ENCODE peak calls at places on chromosomes 3 and 15, in nine cellular contexts. U is fibroblast of lung; S is fibroblast of the aortic adventitia; E is AG04450; T is stimulated activated CD8-positive, alpha-beta memory T cell treated with anti-CD3 and anti-CD28 coated beads, Interleukin-15, amount 100 ng/mL, for 24 hours; Z is natural killer cell treated with Interleukin-12 subunit alpha and Interleukin-12 subunit beta and Interleukin-15 and Interleukin-18, amount 100 ng/mL, for 72 hours; Y is ELR; H is astrocyte; D is GM04504. V is an unnamed sample.

GRCh38 chr15:79418693-79419279 is 13.3 kb upstream of the MINAR1 start:
- DNase-seq in Z (no peak), S (no peak), U (no peak), D (no peak), H (no peak), Y (no peak), T (no peak), E (no peak), V (no peak)

GRCh38 chr15:84826369-84826823 is 9.2 kb downstream of the ALPK3 start:
- DNase-seq in D (no peak), H (no peak), U (no peak), E (no peak), S (peak), T (no peak), Z (no peak), Y (peak), V (no peak)

GRCh38 chr15:60829416-60829815 is 350.5 kb upstream of the ICE2 start:
- DNase-seq in Z (no peak), E (no peak), T (no peak), S (no peak), Y (peak), D (peak), U (no peak), H (no peak), V (no peak)

GRCh38 chr3:45677045-45677436 is 12.2 kb upstream of the SACM1L start:
- DNase-seq in U (peak), S (peak), T (no peak), H (no peak), Z (no peak), D (peak), Y (peak), E (no peak), V (no peak)

GRCh38 chr3:115248274-115248673 is 101.2 kb upstream of the ZBTB20 start:
- DNase-seq in U (no peak), Y (peak), T (no peak), S (peak), H (peak), E (no peak), Z (no peak), D (no peak), V (no peak)

GRCh38 chr3:127536818-127537810 is 53.4 kb downstream of the TPRA1 start:
- DNase-seq in Z (no peak), U (no peak), D (no peak), T (no peak), Y (no peak), E (no peak), H (no peak), S (no peak), V (no peak)

GRCh38 chr15:81524496-81524895 is 150.5 kb upstream of the TMC3 start:
- DNase-seq in S (no peak), H (no peak), T (no peak), U (no peak), Z (no peak), D (no peak), Y (no peak), E (no peak), V (no peak)

GRCh38 chr3:105791134-105791533 is 77.7 kb downstream of the CBLB start:
- DNase-seq in D (peak), S (peak), U (peak), H (peak), T (no peak), E (no peak), Z (no peak), Y (peak), V (no peak)

GRCh38 chr15:45155739-45156138 is 25.9 kb downstream of the DUOX1 start:
- DNase-seq in E (no peak), H (no peak), T (no peak), U (no peak), S (no peak), D (no peak), Z (no peak), Y (no peak), V (no peak)

GRCh38 chr3:195876297-195877031 is 31.9 kb downstream of the TNK2 start:
- DNase-seq in Z (no peak), U (no peak), D (no peak), H (no peak), T (no peak), S (no peak), Y (no peak), E (no peak), V (no peak)

GRCh38 chr3:57164217-57164605 is 942 bp downstream of the IL17RD start:
- DNase-seq in H (no peak), S (peak), T (no peak), Y (peak), E (no peak), U (peak), D (no peak), Z (no peak), V (no peak)

GRCh38 chr15:99472416-99473145 is 93.2 kb upstream of the MEF2A start:
- DNase-seq in T (no peak), S (no peak), Y (no peak), E (no peak), Z (no peak), H (no peak), D (no peak), U (no peak), V (no peak)

GRCh38 chr15:74420193-74420905 is 13.4 kb downstream of the SEMA7A start:
- DNase-seq in S (no peak), T (no peak), E (no peak), Z (no peak), U (no peak), Y (peak), H (no peak), D (no peak), V (no peak)

GRCh38 chr3:64859625-64860590 is 172.1 kb upstream of the ADAMTS9 start:
- DNase-seq in U (peak), Y (no peak), H (peak), E (no peak), S (no peak), T (no peak), Z (no peak), D (no peak), V (no peak)

GRCh38 chr3:161800985-161801559 is 304.5 kb downstream of the OTOL1 start:
- DNase-seq in T (no peak), E (no peak), Y (no peak), H (no peak), U (no peak), Z (no peak), D (no peak), S (no peak), V (no peak)

GRCh38 chr15:78049691-78050440 is 27.6 kb downstream of the TBC1D2B start:
- DNase-seq in U (peak), Y (peak), S (peak), T (no peak), H (peak), D (peak), Z (peak), E (no peak), V (no peak)

GRCh38 chr3:155646128-155646527 is 98.7 kb downstream of the PLCH1 start:
- DNase-seq in Z (no peak), H (no peak), D (no peak), T (no peak), S (no peak), U (no peak), E (no peak), Y (no peak), V (no peak)

GRCh38 chr3:195468391-195468776 is 25.6 kb upstream of the ACAP2 start:
- DNase-seq in U (no peak), T (no peak), Y (no peak), S (no peak), Z (no peak), D (no peak), H (no peak), E (no peak), V (no peak)

GRCh38 chr15:31262143-31262530 is 64.5 kb upstream of the KLF13 start:
- DNase-seq in D (no peak), U (no peak), S (no peak), H (no peak), T (no peak), E (no peak), Z (peak), Y (no peak), V (no peak)

GRCh38 chr3:143121240-143122088 is 1.9 kb downstream of the CHST2 start:
- DNase-seq in U (peak), Z (peak), T (peak), D (no peak), H (no peak), S (peak), Y (peak), E (peak), V (no peak)

GRCh38 chr15:61327019-61327631 is 98.0 kb upstream of the RORA start:
- DNase-seq in D (no peak), H (no peak), Y (peak), U (peak), S (no peak), E (no peak), Z (no peak), T (no peak), V (no peak)

GRCh38 chr15:40369971-40370370 is 12.0 kb downstream of the DISP2 start:
- DNase-seq in U (no peak), T (no peak), D (no peak), S (no peak), E (no peak), Z (no peak), Y (no peak), H (no peak), V (no peak)

GRCh38 chr3:127043041-127043641 is 60.2 kb downstream of the PLXNA1 start:
- DNase-seq in Z (peak), S (peak), E (no peak), U (no peak), T (no peak), Y (no peak), H (peak), D (no peak), V (peak)

GRCh38 chr3:25592510-25592968 is 72.2 kb downstream of the TOP2B start:
- DNase-seq in H (peak), Y (peak), E (no peak), D (no peak), U (peak), Z (no peak), T (no peak), S (peak), V (no peak)

GRCh38 chr15:52649686-52650085 is 29.5 kb downstream of the ATOSA start:
- DNase-seq in Y (peak), Z (no peak), S (peak), D (no peak), H (no peak), U (no peak), T (no peak), E (no peak), V (no peak)

GRCh38 chr15:79455361-79455760 is 23.2 kb downstream of the MINAR1 start:
- DNase-seq in D (no peak), S (no peak), H (peak), Z (no peak), T (no peak), Y (no peak), E (no peak), U (no peak), V (no peak)

GRCh38 chr15:85329561-85330421 is 50.6 kb upstream of the AKAP13 start:
- DNase-seq in E (no peak), Z (no peak), H (peak), T (no peak), D (peak), Y (peak), U (peak), S (peak), V (no peak)

GRCh38 chr15:31453558-31454318 is 127.1 kb downstream of the KLF13 start:
- DNase-seq in S (no peak), Y (no peak), Z (peak), T (no peak), H (no peak), D (no peak), E (no peak), U (no peak), V (no peak)

GRCh38 chr3:94360982-94361381 is 298.1 kb downstream of the NSUN3 start:
- DNase-seq in H (peak), U (peak), D (no peak), S (peak), Y (no peak), Z (no peak), E (no peak), T (no peak), V (no peak)

GRCh38 chr15:64017082-64017588 is 29.1 kb downstream of the DAPK2 start:
- DNase-seq in Y (peak), E (no peak), D (no peak), H (peak), S (peak), Z (no peak), T (no peak), U (no peak), V (no peak)

GRCh38 chr3:38630591-38630990 is 18.9 kb downstream of the SCN5A start:
- DNase-seq in E (no peak), Y (no peak), T (no peak), Z (no peak), S (no peak), U (no peak), H (no peak), D (no peak), V (no peak)

GRCh38 chr3:94106268-94106667 is 43.4 kb downstream of the NSUN3 start:
- DNase-seq in H (no peak), T (no peak), D (no peak), S (no peak), Z (no peak), Y (no peak), E (no peak), U (no peak), V (no peak)

GRCh38 chr3:177420643-177421042 is 223.4 kb upstream of the TBL1XR1 start:
- DNase-seq in H (peak), T (no peak), S (peak), Y (peak), D (peak), Z (no peak), E (no peak), U (peak), V (no peak)

GRCh38 chr3:134030382-134030753 is 643 bp upstream of the SLCO2A1 start:
- DNase-seq in T (no peak), H (no peak), U (no peak), S (no peak), E (no peak), Y (no peak), D (no peak), Z (peak), V (peak)

GRCh38 chr3:53134631-53135232 is 4.5 kb upstream of the RFT1 start:
- DNase-seq in D (peak), H (peak), S (peak), Y (peak), T (peak), E (peak), Z (peak), U (peak), V (peak)

GRCh38 chr3:174325834-174326705 is 533.1 kb upstream of the NAALADL2 start:
- DNase-seq in T (no peak), H (peak), D (peak), Y (peak), E (no peak), S (peak), U (peak), Z (no peak), V (no peak)

GRCh38 chr15:25022233-25022632 is 67.4 kb downstream of the SNRPN start:
- DNase-seq in H (peak), U (peak), E (no peak), Z (no peak), S (peak), D (no peak), Y (peak), T (no peak), V (no peak)